ENCODE peak calls at places on chromosome 12, in seven cellular contexts. J is left lung, W is WERI-Rb-1, Y is astrocyte of the spinal cord, A is neural progenitor cell, M is Peyer's patch, O is A673. G is an unnamed sample.

GRCh38 chr12:29725587-29726320 is 58.0 kb downstream of the TMTC1 start:
- DNase-seq in J (no peak), W (no peak), Y (peak), A (no peak), M (no peak), O (peak), G (no peak)

GRCh38 chr12:11855993-11856374 is 206.5 kb downstream of the ETV6 start:
- DNase-seq in J (no peak), W (no peak), Y (no peak), A (peak), M (no peak), O (no peak), G (no peak)

GRCh38 chr12:45040977-45041376 is 9.9 kb downstream of the DBX2 start:
- DNase-seq in J (no peak), W (no peak), Y (no peak), A (no peak), M (no peak), O (no peak), G (no peak)

GRCh38 chr12:1517007-1517406 is 77.4 kb downstream of the FBXL14 start:
- DNase-seq in J (no peak), W (peak), Y (peak), A (peak), M (no peak), O (peak), G (no peak)

GRCh38 chr12:56634242-56634836 is 4.2 kb upstream of the BAZ2A start:
- DNase-seq in J (peak), W (peak), Y (peak), A (peak), M (peak), O (peak), G (peak)

GRCh38 chr12:55931317-55931779 is 386 bp downstream of the DGKA start:
- DNase-seq in J (no peak), W (no peak), Y (no peak), A (no peak), M (no peak), O (no peak), G (peak)

GRCh38 chr12:8953773-8954402 is 4.4 kb upstream of the M6PR start:
- DNase-seq in J (no peak), W (no peak), Y (no peak), A (no peak), M (peak), O (no peak), G (no peak)

GRCh38 chr12:88172844-88173407 is 30.8 kb downstream of the TMTC3 start:
- DNase-seq in J (no peak), W (no peak), Y (peak), A (no peak), M (no peak), O (no peak), G (no peak)

GRCh38 chr12:118371354-118372282 is 1.1 kb downstream of the TAOK3 start:
- DNase-seq in J (peak), W (peak), Y (no peak), A (peak), M (peak), O (no peak), G (peak)

GRCh38 chr12:59181378-59181777 is 261.1 kb upstream of the LRIG3 start:
- DNase-seq in J (no peak), W (no peak), Y (no peak), A (no peak), M (no peak), O (no peak), G (no peak)

GRCh38 chr12:32895688-32896437 is 714 bp downstream of the PKP2 start:
- DNase-seq in J (no peak), W (no peak), Y (no peak), A (peak), M (no peak), O (no peak), G (peak)

GRCh38 chr12:75116611-75117010 is 93.0 kb downstream of the KCNC2 start:
- DNase-seq in J (no peak), W (peak), Y (no peak), A (no peak), M (no peak), O (no peak), G (no peak)

GRCh38 chr12:131869871-131870418 is 24.5 kb upstream of the ULK1 start:
- DNase-seq in J (no peak), W (no peak), Y (peak), A (no peak), M (no peak), O (no peak), G (no peak)

GRCh38 chr12:27300251-27300650 is 32.4 kb upstream of the BMAL2 start:
- DNase-seq in J (no peak), W (no peak), Y (no peak), A (no peak), M (no peak), O (no peak), G (no peak)

GRCh38 chr12:61301817-61302216 is 958.4 kb upstream of the USP15 start:
- DNase-seq in J (no peak), W (no peak), Y (no peak), A (no peak), M (no peak), O (no peak), G (no peak)

GRCh38 chr12:106240821-106241220 is 7.0 kb downstream of the CKAP4 start:
- DNase-seq in J (no peak), W (no peak), Y (no peak), A (no peak), M (no peak), O (no peak), G (no peak)

GRCh38 chr12:106238146-106238545 is 9.7 kb downstream of the CKAP4 start:
- DNase-seq in J (no peak), W (no peak), Y (no peak), A (peak), M (no peak), O (no peak), G (no peak)

GRCh38 chr12:106239951-106240335 is 7.9 kb downstream of the CKAP4 start:
- DNase-seq in J (no peak), W (no peak), Y (no peak), A (no peak), M (no peak), O (no peak), G (no peak)

GRCh38 chr12:106235770-106236169 is 12.1 kb downstream of the CKAP4 start:
- DNase-seq in J (no peak), W (no peak), Y (no peak), A (no peak), M (no peak), O (no peak), G (no peak)

DNA sequence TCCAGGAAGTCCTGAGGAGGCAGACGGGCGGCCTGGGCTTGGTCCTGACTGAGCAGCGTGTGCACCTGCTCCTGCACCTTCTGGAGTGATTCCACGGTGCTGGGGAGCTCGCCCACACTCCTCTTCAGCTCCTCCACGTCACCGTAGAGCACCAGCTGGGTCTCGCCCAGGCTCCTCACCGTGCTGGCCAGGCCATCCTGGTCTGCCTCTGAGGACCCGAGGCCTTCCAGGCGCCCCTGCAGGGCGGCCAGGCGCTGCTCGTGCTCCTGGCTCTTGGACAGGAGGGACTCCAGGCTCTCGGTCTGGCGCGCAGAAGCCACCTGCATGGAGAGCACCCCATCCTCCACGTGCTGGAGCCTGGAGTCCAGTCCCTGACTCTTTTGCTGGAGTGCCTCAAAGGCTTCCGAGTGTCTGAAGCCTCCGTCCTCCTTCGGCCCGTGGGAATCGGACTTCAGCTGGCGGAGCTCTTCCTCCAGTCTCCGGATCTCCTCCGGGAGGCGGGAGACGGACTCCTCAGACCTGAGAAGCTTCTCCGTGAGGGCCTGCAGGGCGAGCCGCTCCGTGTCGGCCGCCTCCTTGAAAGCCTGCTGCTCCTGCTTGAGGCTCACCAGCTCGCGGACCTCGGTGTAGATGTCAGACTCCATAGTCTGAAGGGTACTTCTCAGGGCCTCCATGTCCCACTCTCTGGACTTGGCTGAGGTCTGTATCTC is 8.4 kb downstream of the CKAP4 start:
- DNase-seq in J (no peak), W (no peak), Y (no peak), A (no peak), M (no peak), O (no peak), G (no peak)
- TF ChIP-seq CTCF in J (no peak), W (no peak), Y (no peak), A (no peak), M (no peak), O (no peak), G (no peak)

DNA sequence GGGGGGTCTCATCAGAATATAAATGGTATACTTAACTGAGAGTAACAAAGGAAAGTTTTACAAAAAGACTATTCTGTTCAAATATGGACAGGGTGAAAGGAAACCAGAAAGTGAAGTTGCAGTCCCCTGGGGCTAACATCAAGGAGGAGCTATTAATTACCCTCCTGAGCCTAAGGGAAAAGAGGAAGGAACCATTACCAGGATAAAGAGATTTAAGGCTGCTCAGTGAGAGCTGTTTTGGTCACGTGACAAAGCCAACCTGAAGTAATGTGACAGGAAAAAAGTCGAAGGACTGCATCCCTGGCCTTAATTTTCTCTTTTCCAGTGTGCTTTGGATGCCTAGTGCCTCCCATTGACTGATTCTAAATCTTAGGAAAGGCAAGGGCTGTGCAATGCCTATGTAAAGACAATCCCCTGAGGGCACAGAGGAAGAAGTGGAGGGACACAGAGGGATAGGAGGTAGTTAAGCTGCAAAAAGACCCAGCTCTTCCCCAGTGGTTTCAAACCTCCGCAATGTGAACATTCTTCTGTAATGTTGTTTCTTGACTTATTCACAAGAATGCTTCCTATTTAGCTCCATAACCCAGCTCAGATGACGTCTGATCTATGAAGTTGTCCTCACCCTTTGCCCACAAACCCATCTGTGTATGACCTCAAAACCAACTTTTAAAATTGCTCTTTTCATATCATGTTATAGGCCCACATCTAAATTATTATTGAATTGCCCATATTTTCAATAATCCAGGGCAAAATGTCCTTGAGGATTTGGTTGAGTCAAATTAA is 187.7 kb upstream of the DCN start:
- DNase-seq in J (no peak), W (no peak), Y (no peak), A (peak), M (no peak), O (peak), G (no peak)
- TF ChIP-seq CTCF in J (no peak), W (no peak), Y (no peak), A (no peak), M (no peak), O (no peak), G (no peak)

DNA sequence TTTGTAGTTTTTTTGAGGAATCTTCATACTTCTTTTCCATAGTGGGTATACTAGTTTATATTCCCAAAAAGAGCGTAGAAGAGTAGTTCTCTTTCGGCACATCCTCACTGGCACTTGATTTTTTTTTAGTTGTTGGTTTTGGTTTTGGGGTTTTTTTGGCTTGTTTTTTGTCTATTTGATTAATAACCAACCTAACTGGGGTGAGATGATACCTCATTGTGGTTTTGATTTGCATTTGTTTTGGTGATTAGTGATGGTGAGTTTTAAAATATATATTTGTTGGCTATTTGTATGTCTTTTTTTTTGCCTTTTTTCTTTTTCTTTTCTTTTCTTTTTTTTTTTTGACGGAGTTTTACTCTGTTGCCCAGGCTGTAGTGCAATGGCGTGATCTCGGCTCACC is 69.7 kb upstream of the BTG1 start:
- DNase-seq in J (no peak), W (no peak), Y (no peak), A (no peak), M (no peak), O (no peak), G (no peak)
- TF ChIP-seq CTCF in J (no peak), W (no peak), Y (no peak), A (no peak), M (no peak), O (no peak), G (no peak)

DNA sequence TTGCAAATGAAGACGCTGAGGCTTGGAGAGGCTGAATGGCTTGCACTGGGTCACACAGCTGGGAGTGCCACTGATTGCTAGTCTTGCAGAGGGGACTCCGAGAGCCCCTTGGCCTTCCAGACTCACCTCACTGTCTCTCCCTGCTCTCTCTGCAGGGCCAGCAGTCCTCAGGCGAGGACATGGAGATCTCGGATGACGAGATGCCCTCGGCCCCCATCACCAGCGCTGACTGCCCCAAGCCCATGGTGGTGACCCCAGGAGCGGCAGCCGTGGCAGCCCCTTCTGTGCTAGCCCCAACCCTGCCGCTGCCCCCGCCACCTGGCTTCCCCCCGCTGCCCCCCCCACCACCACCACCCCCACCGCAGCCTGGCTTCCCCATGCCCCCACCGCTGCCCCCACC is 10.1 kb downstream of the SETD1B start:
- DNase-seq in J (no peak), W (no peak), Y (no peak), A (no peak), M (no peak), O (no peak), G (no peak)
- TF ChIP-seq CTCF in J (no peak), W (no peak), Y (no peak), A (no peak), M (no peak), O (no peak), G (no peak)

GRCh38 chr12:81412940-81413339 is 335.1 kb downstream of the ACSS3 start:
- DNase-seq in J (no peak), W (no peak), Y (no peak), A (no peak), M (no peak), O (no peak), G (no peak)
- TF ChIP-seq CTCF in J (no peak), W (no peak), Y (no peak), A (no peak), M (no peak), O (no peak), G (no peak)

DNA sequence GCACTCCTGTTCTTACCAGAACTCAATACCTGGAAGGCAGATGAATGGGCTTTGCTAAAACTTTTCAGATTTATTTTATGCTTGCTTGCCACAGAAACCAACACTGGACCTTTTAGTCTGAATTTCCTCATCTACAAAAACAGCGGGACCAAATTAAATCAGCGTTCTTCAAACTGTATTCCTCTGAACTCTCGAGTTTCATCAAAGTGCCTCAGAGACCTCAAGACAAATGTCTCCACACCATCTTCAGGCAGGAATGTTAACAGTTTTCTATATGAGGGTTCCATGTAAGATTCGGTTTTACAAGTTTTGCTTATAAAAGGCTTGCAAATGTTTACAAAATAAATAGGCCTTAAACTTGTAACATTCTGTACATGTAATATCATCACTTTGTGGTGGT is 74.6 kb downstream of the MED13L start:
- DNase-seq in J (no peak), W (no peak), Y (peak), A (no peak), M (no peak), O (no peak), G (no peak)
- TF ChIP-seq CTCF in J (no peak), W (no peak), Y (peak), A (no peak), M (peak), O (no peak), G (no peak)

GRCh38 chr12:115790526-115790925 is 487.0 kb downstream of the MED13L start:
- DNase-seq in J (no peak), W (no peak), Y (no peak), A (no peak), M (no peak), O (no peak), G (no peak)

GRCh38 chr12:115791331-115791730 is 486.2 kb downstream of the MED13L start:
- DNase-seq in J (no peak), W (no peak), Y (no peak), A (no peak), M (no peak), O (no peak), G (no peak)

DNA sequence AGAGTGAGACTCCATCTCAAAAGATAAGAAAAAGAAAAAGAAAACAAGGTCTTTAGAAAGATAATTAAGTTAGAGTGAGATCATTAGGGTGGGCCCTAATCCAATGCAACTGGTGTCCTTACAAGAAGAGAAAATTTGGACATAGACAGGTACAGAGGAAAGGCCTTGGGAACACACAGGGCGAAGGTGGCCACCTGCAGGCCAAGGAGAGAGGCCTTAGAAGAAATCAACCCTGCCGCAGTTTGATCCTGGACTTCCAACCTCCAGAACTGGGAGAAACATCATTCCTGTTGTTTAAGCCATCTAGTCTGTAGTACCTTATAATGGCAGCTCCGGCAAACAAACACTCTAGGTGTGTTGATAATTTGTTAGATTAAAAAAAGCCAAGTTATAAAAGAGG is 491.9 kb downstream of the MED13L start:
- DNase-seq in J (no peak), W (no peak), Y (no peak), A (no peak), M (no peak), O (no peak), G (no peak)
- TF ChIP-seq CTCF in J (no peak), W (peak), Y (no peak), A (peak), M (peak), O (no peak), G (no peak)

G was measured in body of pancreas.